ENCODE peak calls at places on chromosomes 13 and 19, in nine cellular contexts. Z is psoas muscle, V is lung, D is GM23338, Y is tibial nerve, A is GM23248, B is fibroblast of lung, N is ascending aorta, L is HAP-1. I is an unnamed sample.
A peak's percentile ranks its signal among the peaks of the same experiment; 100 is the strongest.

GRCh38 chr19:14428882-14429416 is 4.2 kb upstream of the PKN1 start:
- DNase-seq in Z (no peak), V (no peak), D (no peak), Y (no peak), A (no peak), B (no peak), N (no peak), L (no peak), I (no peak)

GRCh38 chr13:106063591-106064308 is 471.7 kb downstream of the EFNB2 start:
- DNase-seq in Z (no peak), V (no peak), D (no peak), Y (no peak), A (peak; percentile 72), B (peak; percentile 55), N (no peak), L (no peak), I (no peak)

GRCh38 chr19:53463263-53463662 is 4.3 kb upstream of the ZNF813 start:
- DNase-seq in Z (peak; percentile 74), V (peak; percentile 39), D (peak; percentile 98), Y (no peak), A (peak; percentile 40), B (peak; percentile 13), N (no peak), L (no peak), I (peak; percentile 13)

GRCh38 chr19:34974631-34975030 is 10.6 kb upstream of the ZNF792 start:
- DNase-seq in Z (no peak), V (no peak), D (no peak), Y (no peak), A (peak; percentile 26), B (no peak), N (no peak), L (no peak), I (no peak)

GRCh38 chr13:50941146-50941545 is 31.6 kb downstream of the RNASEH2B start:
- DNase-seq in Z (no peak), V (no peak), D (no peak), Y (no peak), A (no peak), B (no peak), N (no peak), L (no peak), I (no peak)

GRCh38 chr19:46357846-46358583 is 11.1 kb downstream of the PPP5C start:
- DNase-seq in Z (no peak), V (no peak), D (no peak), Y (no peak), A (peak; percentile 71), B (no peak), N (no peak), L (no peak), I (no peak)

GRCh38 chr13:46641274-46642081 is 88.5 kb downstream of the LRCH1 start:
- DNase-seq in Z (no peak), V (no peak), D (no peak), Y (no peak), A (peak; percentile 34), B (no peak), N (no peak), L (no peak), I (no peak)

GRCh38 chr19:11446652-11447301 is 11.3 kb downstream of the PRKCSH start:
- DNase-seq in Z (peak; percentile 80), V (peak; percentile 61), D (peak; percentile 79), Y (peak; percentile 49), A (peak; percentile 60), B (peak; percentile 27), N (no peak), L (no peak), I (peak; percentile 70)

GRCh38 chr13:29464105-29464679 is 131.3 kb downstream of the SLC7A1 start:
- DNase-seq in Z (no peak), V (no peak), D (no peak), Y (no peak), A (no peak), B (no peak), N (no peak), L (no peak), I (no peak)

GRCh38 chr13:90420683-90421082 is 926.8 kb upstream of the MIR17HG start:
- DNase-seq in Z (no peak), V (no peak), D (peak; percentile 18), Y (no peak), A (no peak), B (peak; percentile 9), N (no peak), L (no peak), I (no peak)

GRCh38 chr19:49465371-49465770 is 8.6 kb upstream of the FLT3LG start:
- DNase-seq in Z (no peak), V (no peak), D (no peak), Y (no peak), A (no peak), B (no peak), N (no peak), L (no peak), I (no peak)

GRCh38 chr13:70353096-70353495 is 244.8 kb upstream of the KLHL1 start:
- DNase-seq in Z (no peak), V (no peak), D (peak; percentile 26), Y (no peak), A (no peak), B (no peak), N (no peak), L (no peak), I (no peak)

GRCh38 chr13:62510906-62511655 is 1095.4 kb upstream of the PCDH20 start:
- DNase-seq in Z (no peak), V (no peak), D (peak; percentile 74), Y (no peak), A (no peak), B (peak; percentile 4), N (no peak), L (peak; percentile 9), I (no peak)

GRCh38 chr19:1206733-1207301 is 1.2 kb downstream of the STK11 start:
- DNase-seq in Z (no peak), V (no peak), D (no peak), Y (no peak), A (peak; percentile 41), B (no peak), N (no peak), L (no peak), I (no peak)

GRCh38 chr13:45333973-45334922 is 6.7 kb downstream of the TPT1 start:
- DNase-seq in Z (no peak), V (no peak), D (peak; percentile 27), Y (no peak), A (peak; percentile 48), B (no peak), N (no peak), L (no peak), I (no peak)
- H3K4me1 ChIP-seq in Z (peaks cover 85% of the 10 kb centered on the region), V (peaks cover 66% of the 10 kb centered on the region), D (peaks cover 26% of the 10 kb centered on the region), Y (peaks cover 90% of the 10 kb centered on the region), A (peaks cover 84% of the 10 kb centered on the region), B (peaks cover 19% of the 10 kb centered on the region), N (peaks cover 15% of the 10 kb centered on the region), L (peaks cover 10% of the 10 kb centered on the region), I (peaks cover 23% of the 10 kb centered on the region)

DNA sequence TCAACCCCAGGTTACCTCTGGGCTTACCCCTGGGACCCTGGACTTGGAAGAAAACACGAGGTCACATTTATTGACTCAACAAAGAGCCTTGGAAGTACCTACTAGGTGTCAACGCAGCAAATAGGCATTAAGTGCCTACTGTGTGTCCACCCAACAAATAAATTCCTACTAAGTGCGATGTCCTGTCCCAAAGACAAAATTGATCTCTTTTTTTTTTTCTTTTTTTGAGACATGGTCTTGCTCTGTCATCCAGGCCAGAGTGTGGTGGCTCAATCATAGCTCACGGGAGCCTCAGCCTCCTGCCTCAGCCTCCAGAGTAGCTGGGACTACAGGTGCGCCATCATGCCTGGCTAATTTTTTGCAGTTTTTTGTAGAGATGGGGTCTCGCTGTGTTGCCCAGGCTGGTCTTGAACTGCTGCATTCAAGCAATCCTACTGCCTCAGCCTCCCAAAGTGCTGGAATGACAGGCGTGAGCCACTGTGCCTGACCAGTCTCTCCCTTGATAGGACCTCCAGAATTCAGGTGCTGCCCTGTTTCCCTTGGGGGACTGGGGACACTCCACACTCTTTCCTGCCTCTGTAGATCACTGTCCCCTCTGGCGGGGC is 595 bp upstream of the S1PR2 start:
- DNase-seq in Z (no peak), V (no peak), D (no peak), Y (no peak), A (no peak), B (no peak), N (no peak), L (no peak), I (no peak)
- H3K36me3 ChIP-seq in Z (no peaks in the 10 kb centered on the region), V (no peaks in the 10 kb centered on the region), D (no peaks in the 10 kb centered on the region), Y (no peaks in the 10 kb centered on the region), A (no peaks in the 10 kb centered on the region), B (no peaks in the 10 kb centered on the region), N (no peaks in the 10 kb centered on the region), L (no peaks in the 10 kb centered on the region), I (no peaks in the 10 kb centered on the region)

GRCh38 chr19:38663957-38664502 is 16.6 kb downstream of the ACTN4 start:
- DNase-seq in Z (peak; percentile 85), V (no peak), D (no peak), Y (no peak), A (no peak), B (no peak), N (no peak), L (no peak), I (no peak)

GRCh38 chr19:38665950-38666661 is 18.7 kb downstream of the ACTN4 start:
- DNase-seq in Z (peak; percentile 75), V (peak; percentile 83), D (peak; percentile 98), Y (peak; percentile 65), A (peak; percentile 54), B (peak; percentile 61), N (no peak), L (no peak), I (peak; percentile 76)

GRCh38 chr19:38666662-38667448 is 19.4 kb downstream of the ACTN4 start:
- DNase-seq in Z (peak; percentile 61), V (no peak), D (no peak), Y (no peak), A (peak; percentile 90), B (peak; percentile 74), N (no peak), L (peak; percentile 64), I (peak; percentile 38)

GRCh38 chr19:38664503-38665211 is 17.2 kb downstream of the ACTN4 start:
- DNase-seq in Z (peak; percentile 57), V (no peak), D (no peak), Y (no peak), A (no peak), B (no peak), N (no peak), L (no peak), I (no peak)

DNA sequence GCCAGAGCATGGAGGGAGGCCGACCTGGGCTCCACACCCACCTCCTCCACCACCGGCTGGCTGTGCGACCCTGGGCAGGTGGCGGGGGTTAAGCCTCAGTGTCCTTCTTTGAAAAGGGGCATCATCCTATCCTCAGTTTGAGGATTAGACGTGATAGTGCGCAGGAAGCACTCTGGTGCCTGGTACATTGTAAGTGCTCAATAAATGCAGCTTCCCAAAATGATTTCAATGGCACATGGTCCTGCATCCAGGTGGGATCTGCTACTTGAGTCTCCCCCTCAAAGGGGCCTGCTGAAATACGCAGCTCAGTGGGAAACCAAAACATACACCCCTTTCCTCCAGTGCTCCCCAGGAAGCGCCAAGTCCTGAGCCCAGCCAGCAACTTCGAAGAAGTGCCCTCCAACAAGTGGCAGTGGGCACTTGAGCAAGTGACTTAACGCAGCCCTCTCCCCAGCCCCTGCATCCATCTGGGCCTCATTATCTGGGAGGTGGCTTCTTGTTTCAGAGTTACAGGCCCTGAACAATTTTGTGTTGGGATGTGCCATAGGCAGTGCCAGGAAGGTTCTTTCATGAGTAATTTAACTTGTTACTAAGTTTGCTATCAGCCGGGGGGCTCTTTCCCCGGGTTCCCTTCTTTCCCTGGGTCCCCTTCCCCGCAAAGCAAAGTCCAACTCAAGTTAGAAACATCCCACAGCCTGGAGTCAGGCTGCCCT is 17.9 kb downstream of the ACTN4 start:
- DNase-seq in Z (peak; percentile 24), V (no peak), D (no peak), Y (no peak), A (peak; percentile 46), B (no peak), N (no peak), L (no peak), I (no peak)
- H3K4me1 ChIP-seq in Z (peaks cover 95% of the 10 kb centered on the region), V (peaks cover 68% of the 10 kb centered on the region), D (peaks cover 93% of the 10 kb centered on the region), Y (peaks cover 100% of the 10 kb centered on the region), A (peaks cover 76% of the 10 kb centered on the region), B (peaks cover 56% of the 10 kb centered on the region), N (peaks cover 70% of the 10 kb centered on the region), L (peaks cover 34% of the 10 kb centered on the region), I (peaks cover 93% of the 10 kb centered on the region)

GRCh38 chr13:25588336-25589060 is 216.7 kb downstream of the ATP8A2 start:
- DNase-seq in Z (no peak), V (no peak), D (peak; percentile 32), Y (no peak), A (no peak), B (no peak), N (no peak), L (peak; percentile 51), I (no peak)
- H3K36me3 ChIP-seq in Z (no peaks in the 10 kb centered on the region), V (no peaks in the 10 kb centered on the region), D (no peaks in the 10 kb centered on the region), Y (no peaks in the 10 kb centered on the region), A (no peaks in the 10 kb centered on the region), B (no peaks in the 10 kb centered on the region), N (no peaks in the 10 kb centered on the region), L (no peaks in the 10 kb centered on the region), I (no peaks in the 10 kb centered on the region)